ENCODE peak calls at places on chromosomes 6 and 20, in four cellular contexts. X is stimulated activated CD8-positive, alpha-beta memory T cell treated with anti-CD3 and anti-CD28 coated beads, Interleukin-15, amount 100 ng/mL, for 1 hour; Q is fibroblast of lung; U is psoas muscle. T is an unnamed sample.

GRCh38 chr6:155125916-155126315 is 130.8 kb downstream of the TIAM2 start:
- DNase-seq in X (no peak), Q (peak; percentile 65), U (no peak), T (peak; percentile 76)

GRCh38 chr20:61887694-61888093 is 178.0 kb downstream of the TAF4 start:
- DNase-seq in X (no peak), U (peak; percentile 2), Q (no peak), T (no peak)

GRCh38 chr6:127950566-127951141 is 49.8 kb upstream of the THEMIS start:
- DNase-seq in Q (no peak), U (no peak), X (no peak), T (no peak)

GRCh38 chr6:100462990-100463684 is 1.6 kb downstream of the SIM1 start:
- DNase-seq in X (no peak), U (no peak), Q (no peak), T (no peak)

GRCh38 chr6:7050911-7051779 is 56.6 kb upstream of the RREB1 start:
- DNase-seq in U (peak; percentile 64), Q (peak; percentile 80), X (no peak), T (no peak)

GRCh38 chr20:51497542-51498467 is 44.7 kb downstream of the NFATC2 start:
- DNase-seq in Q (no peak), U (peak; percentile 32), X (no peak), T (no peak)

GRCh38 chr6:111775145-111775936 is 97.9 kb downstream of the FYN start:
- DNase-seq in U (no peak), X (no peak), Q (no peak), T (no peak)

GRCh38 chr6:110357696-110358535 is at the start of gene METTL24:
- DNase-seq in X (no peak), U (peak; percentile 16), Q (no peak), T (no peak)

GRCh38 chr6:48813821-48814220 is 649.2 kb downstream of the MMUT start:
- DNase-seq in Q (peak; percentile 80), U (no peak), X (no peak), T (no peak)

GRCh38 chr6:40907198-40907701 is 131.8 kb downstream of the UNC5CL start:
- DNase-seq in U (peak; percentile 17), Q (peak; percentile 9), X (no peak), T (no peak)

GRCh38 chr6:8674088-8674487 is 238.7 kb upstream of the SLC35B3 start:
- DNase-seq in Q (no peak), X (no peak), U (no peak), T (no peak)

GRCh38 chr6:139829557-139829956 is 455.1 kb upstream of the CITED2 start:
- DNase-seq in Q (no peak), U (no peak), X (no peak), T (no peak)

GRCh38 chr6:70398783-70399730 is 14.3 kb upstream of the FAM135A start:
- DNase-seq in X (no peak), Q (peak; percentile 37), U (no peak), T (no peak)

GRCh38 chr6:130778946-130779657 is 48.1 kb upstream of the SMLR1 start:
- DNase-seq in X (no peak), Q (peak; percentile 87), U (no peak), T (peak; percentile 67)

GRCh38 chr6:105058316-105058715 is 101.4 kb downstream of the LIN28B start:
- DNase-seq in X (no peak), U (no peak), Q (no peak), T (no peak)

GRCh38 chr20:16806061-16806460 is 57.9 kb downstream of the OTOR start:
- DNase-seq in Q (no peak), X (no peak), U (no peak), T (no peak)

GRCh38 chr6:38933426-38933825 is 115.2 kb upstream of the GLP1R start:
- DNase-seq in X (no peak), Q (peak; percentile 13), U (no peak), T (no peak)

GRCh38 chr20:31712564-31713311 is 9.9 kb downstream of the BCL2L1 start:
- DNase-seq in Q (peak; percentile 79), X (no peak), U (peak; percentile 87), T (no peak)

GRCh38 chr6:169424821-169425240 is 171.2 kb upstream of the THBS2 start:
- DNase-seq in X (no peak), U (no peak), Q (peak; percentile 66), T (no peak)

GRCh38 chr20:63093966-63094766 is 87.4 kb upstream of the BHLHE23 start:
- DNase-seq in X (no peak), U (no peak), Q (no peak), T (no peak)

GRCh38 chr6:74280130-74280692 is 584.2 kb downstream of the CD109 start:
- DNase-seq in X (no peak), U (no peak), Q (no peak), T (no peak)

GRCh38 chr20:64100946-64101688 is 6.2 kb downstream of the NPBWR2 start:
- DNase-seq in Q (no peak), X (no peak), U (no peak), T (no peak)

GRCh38 chr20:36349384-36350170 is 43.4 kb downstream of the DLGAP4 start:
- DNase-seq in Q (no peak), X (no peak), U (no peak), T (no peak)

GRCh38 chr20:3924304-3925112 is 35.3 kb downstream of the PANK2 start:
- DNase-seq in Q (no peak), X (no peak), U (peak; percentile 31), T (no peak)

GRCh38 chr6:161100072-161100471 is 108.5 kb downstream of the MAP3K4 start:
- DNase-seq in Q (no peak), X (no peak), U (no peak), T (no peak)

T was measured in BJ.